ENCODE peak calls at places on chromosomes 13 and 19, in seven cellular contexts. S is SK-N-SH, H is HepG2, V is K562, G is H1, Z is GM12891, Y is GM12878. R is an unnamed sample.

GRCh38 chr19:50712833-50713232 is 6.8 kb downstream of the SHANK1 start:
- DNase-seq in S (no peak), H (no peak), V (no peak), G (no peak), Z (no peak), Y (no peak), R (no peak)

GRCh38 chr13:34523401-34523800 is 418.7 kb upstream of the NBEA start:
- DNase-seq in S (no peak), H (no peak), V (no peak), G (no peak), Z (no peak), Y (no peak), R (no peak)

GRCh38 chr19:51586103-51586728 is 15.1 kb downstream of the ZNF175 start:
- DNase-seq in S (no peak), H (no peak), V (no peak), G (no peak), Z (no peak), Y (no peak), R (no peak)

GRCh38 chr13:27131202-27131623 is 40.4 kb downstream of the USP12 start:
- DNase-seq in S (no peak), H (no peak), V (peak), G (no peak), Z (peak), Y (peak), R (peak)

GRCh38 chr19:48842744-48843162 is 6.5 kb upstream of the HSD17B14 start:
- DNase-seq in S (peak), H (peak), V (peak), G (peak), Z (no peak), Y (no peak), R (no peak)

GRCh38 chr13:97932006-97932405 is 21.5 kb upstream of the IPO5 start:
- DNase-seq in S (no peak), H (no peak), V (no peak), G (no peak), Z (no peak), Y (no peak), R (no peak)

GRCh38 chr13:33606692-33607091 is 211.3 kb upstream of the RFC3 start:
- DNase-seq in S (no peak), H (no peak), V (no peak), G (no peak), Z (no peak), Y (no peak), R (no peak)

GRCh38 chr13:95643471-95643813 is 1.1 kb downstream of the DZIP1 start:
- DNase-seq in S (peak), H (peak), V (no peak), G (no peak), Z (no peak), Y (no peak), R (no peak)

GRCh38 chr13:80718970-80719369 is 378.0 kb upstream of the SPRY2 start:
- DNase-seq in S (no peak), H (no peak), V (no peak), G (no peak), Z (no peak), Y (no peak), R (no peak)

GRCh38 chr19:42032428-42032827 is 37.6 kb downstream of the GRIK5 start:
- DNase-seq in S (no peak), H (no peak), V (no peak), G (peak), Z (no peak), Y (no peak), R (no peak)

GRCh38 chr19:22422220-22422619 is at the start of gene ZNF98:
- DNase-seq in S (no peak), H (no peak), V (no peak), G (no peak), Z (no peak), Y (no peak), R (no peak)

GRCh38 chr19:35851213-35852028 is 883 bp downstream of the NPHS1 start:
- DNase-seq in S (peak), H (no peak), V (no peak), G (peak), Z (no peak), Y (no peak), R (no peak)

GRCh38 chr13:90445179-90445578 is 902.3 kb upstream of the MIR17HG start:
- DNase-seq in S (no peak), H (no peak), V (no peak), G (no peak), Z (no peak), Y (no peak), R (no peak)

GRCh38 chr13:44257806-44258205 is 115.8 kb upstream of the SERP2 start:
- DNase-seq in S (no peak), H (no peak), V (no peak), G (no peak), Z (no peak), Y (no peak), R (no peak)

GRCh38 chr19:51158474-51159129 is 16.5 kb downstream of the SIGLEC7 start:
- DNase-seq in S (peak), H (peak), V (peak), G (peak), Z (no peak), Y (no peak), R (no peak)

GRCh38 chr13:79874396-79875360 is 393.7 kb downstream of the NDFIP2 start:
- DNase-seq in S (no peak), H (no peak), V (no peak), G (no peak), Z (no peak), Y (no peak), R (no peak)

GRCh38 chr19:8088752-8089663 is 36.4 kb downstream of the CCL25 start:
- DNase-seq in S (peak), H (no peak), V (no peak), G (no peak), Z (no peak), Y (no peak), R (no peak)

GRCh38 chr13:87120476-87120875 is 550.7 kb upstream of the SLITRK5 start:
- DNase-seq in S (no peak), H (no peak), V (no peak), G (no peak), Z (no peak), Y (no peak), R (no peak)

DNA sequence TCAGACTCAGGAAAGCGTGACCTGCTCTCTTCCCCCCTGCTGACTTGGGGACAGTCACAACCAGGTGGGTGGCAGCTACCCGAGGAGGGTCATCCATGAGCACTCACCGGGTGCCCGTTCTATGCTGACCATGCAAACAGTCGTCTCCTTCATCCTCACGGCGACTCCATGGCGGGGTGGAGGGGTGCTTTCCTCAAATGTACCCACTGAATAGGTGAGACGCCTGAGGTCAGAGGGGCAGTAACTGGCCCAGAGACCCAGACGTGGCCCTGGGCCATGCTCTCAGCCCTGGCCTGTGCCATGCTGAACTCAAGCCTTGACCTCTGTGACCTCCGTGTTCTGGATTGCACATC is 59.2 kb upstream of the TPM4 start:
- DNase-seq in S (peak), H (no peak), V (no peak), G (no peak), Z (no peak), Y (no peak), R (peak)
- TF ChIP-seq TAF1 in S (no peak), H (no peak), V (no peak), G (no peak), Z (no peak), Y (no peak), R (no peak)

GRCh38 chr19:5357584-5357983 is 17.0 kb upstream of the PTPRS start:
- DNase-seq in S (no peak), H (no peak), V (no peak), G (no peak), Z (no peak), Y (no peak), R (no peak)

GRCh38 chr19:5356918-5357317 is 16.3 kb upstream of the PTPRS start:
- DNase-seq in S (no peak), H (no peak), V (no peak), G (no peak), Z (no peak), Y (no peak), R (no peak)

GRCh38 chr19:5356428-5356827 is 15.8 kb upstream of the PTPRS start:
- DNase-seq in S (no peak), H (no peak), V (no peak), G (no peak), Z (no peak), Y (no peak), R (no peak)

GRCh38 chr19:5360003-5360820 is 19.6 kb upstream of the PTPRS start:
- DNase-seq in S (peak), H (no peak), V (no peak), G (no peak), Z (no peak), Y (no peak), R (no peak)

DNA sequence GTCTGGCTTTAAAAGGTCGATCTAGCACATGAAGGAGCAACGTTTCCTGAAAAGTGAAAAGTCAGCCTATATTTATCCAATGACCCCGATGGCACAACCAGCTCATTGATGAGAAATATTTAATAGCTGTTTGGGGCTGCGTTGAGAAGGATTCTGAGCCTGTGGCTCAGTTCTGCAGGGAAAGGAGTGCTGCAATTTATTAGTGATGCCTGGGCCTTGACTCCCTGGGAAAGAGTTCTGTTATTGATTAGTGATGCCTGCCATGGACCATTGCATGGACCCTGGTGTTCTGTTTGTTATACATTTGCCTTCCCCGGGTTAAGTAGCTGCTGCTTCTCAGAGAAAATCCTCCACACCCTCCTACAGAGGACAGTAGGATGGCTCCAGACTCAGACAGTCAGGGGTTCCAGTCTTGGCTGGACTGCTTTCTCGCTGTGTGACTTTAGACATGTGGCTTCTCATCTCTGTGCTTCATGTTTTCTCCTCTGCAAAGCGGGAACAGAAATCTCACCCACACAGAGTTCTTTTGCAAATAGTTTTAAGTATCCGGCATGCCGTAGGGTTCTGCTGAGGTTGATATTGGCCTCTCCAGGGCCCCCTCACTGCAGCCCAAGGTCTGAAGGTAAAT is 17.7 kb upstream of the PTPRS start:
- DNase-seq in S (peak), H (peak), V (peak), G (no peak), Z (no peak), Y (no peak), R (no peak)
- TF ChIP-seq TAF1 in S (no peak), H (no peak), V (no peak), G (no peak), Z (no peak), Y (no peak), R (no peak)

GRCh38 chr19:18477974-18478373 is 40.0 kb upstream of the ISYNA1 start:
- DNase-seq in S (no peak), H (no peak), V (no peak), G (no peak), Z (no peak), Y (no peak), R (no peak)

GRCh38 chr19:18477042-18477760 is 39.3 kb upstream of the ISYNA1 start:
- DNase-seq in S (no peak), H (no peak), V (peak), G (no peak), Z (no peak), Y (no peak), R (no peak)

GRCh38 chr19:18476507-18477041 is 38.6 kb upstream of the ISYNA1 start:
- DNase-seq in S (no peak), H (no peak), V (no peak), G (no peak), Z (no peak), Y (no peak), R (no peak)

GRCh38 chr19:18479964-18480723 is 41.7 kb downstream of the ELL start:
- DNase-seq in S (no peak), H (no peak), V (peak), G (no peak), Z (no peak), Y (no peak), R (no peak)

GRCh38 chr19:18478545-18479311 is 40.8 kb upstream of the ISYNA1 start:
- DNase-seq in S (peak), H (peak), V (peak), G (no peak), Z (peak), Y (peak), R (peak)
- TF ChIP-seq TAF1 in S (no peak), H (peak), V (no peak), G (no peak), Z (no peak), Y (no peak), R (no peak)

DNA sequence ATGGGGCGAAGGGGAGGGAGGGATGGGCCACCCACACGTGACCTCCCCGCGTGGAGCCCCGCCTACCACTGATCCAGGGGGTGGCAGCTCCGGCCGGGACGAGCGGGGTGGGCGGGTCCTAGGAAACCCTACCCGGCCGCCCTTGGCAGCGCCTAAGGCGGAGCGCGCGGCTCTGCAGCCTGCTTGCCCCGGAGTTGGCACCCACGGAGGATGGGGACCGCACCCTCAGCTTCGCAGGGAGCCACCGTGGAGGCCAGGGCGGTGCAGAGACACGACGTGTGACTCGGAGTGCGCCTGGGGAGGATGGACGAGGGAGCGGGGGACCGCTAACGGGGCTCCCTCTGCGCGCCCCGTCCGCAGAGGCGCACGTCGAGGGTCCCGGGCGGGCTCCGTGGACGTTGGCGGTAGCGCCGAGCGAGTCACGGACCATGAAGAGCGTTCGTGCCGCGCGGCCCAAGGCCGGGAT is at the start of gene RGS9BP:
- DNase-seq in S (peak), H (peak), V (peak), G (peak), Z (no peak), Y (no peak), R (peak)
- TF ChIP-seq TAF1 in S (no peak), H (no peak), V (no peak), G (no peak), Z (no peak), Y (no peak), R (no peak)